ENCODE peak calls at places on chromosomes 6 and 20, in nine cellular contexts. G is prostate gland, R is Peyer's patch, M is transverse colon, F is endothelial cell of umbilical vein, O is tibial nerve, L is IMR-90, Z is body of pancreas, B is testis. U is an unnamed sample.

GRCh38 chr6:44243345-44243744 is 3.6 kb upstream of the HSP90AB1 start:
- DNase-seq in M (no peak), F (no peak), L (no peak), O (no peak), R (no peak), G (no peak), Z (no peak), B (no peak), U (no peak)

GRCh38 chr6:149271348-149272340 is 45.9 kb upstream of the TAB2 start:
- DNase-seq in O (no peak), B (no peak), L (no peak), M (peak; percentile 28), F (no peak), G (no peak), Z (no peak), R (no peak), U (no peak)

GRCh38 chr20:10448270-10449156 is 13.4 kb downstream of the SLX4IP start:
- DNase-seq in Z (no peak), M (no peak), F (no peak), O (no peak), B (no peak), G (no peak), L (peak; percentile 48), R (no peak), U (no peak)

GRCh38 chr6:141829996-141830395 is 302.7 kb upstream of the GJE1 start:
- DNase-seq in R (no peak), G (no peak), F (no peak), Z (no peak), L (no peak), M (no peak), O (no peak), B (no peak), U (no peak)

GRCh38 chr6:15522427-15522826 is 140.4 kb downstream of the DTNBP1 start:
- DNase-seq in R (no peak), F (no peak), L (no peak), G (no peak), O (no peak), B (peak; percentile 13), Z (no peak), M (no peak), U (peak; percentile 50)

GRCh38 chr20:20368414-20369352 is 779 bp downstream of the INSM1 start:
- DNase-seq in F (no peak), R (no peak), B (no peak), L (no peak), G (no peak), Z (no peak), O (no peak), M (no peak), U (no peak)

GRCh38 chr6:169880516-169880915 is 129.1 kb downstream of the ERMARD start:
- DNase-seq in B (no peak), R (no peak), F (no peak), G (no peak), O (no peak), L (no peak), Z (no peak), M (no peak), U (no peak)

GRCh38 chr6:142947702-142948480 is 2.9 kb upstream of the HIVEP2 start:
- DNase-seq in G (no peak), M (no peak), L (no peak), O (no peak), F (no peak), Z (peak; percentile 14), R (no peak), B (peak; percentile 29), U (no peak)

GRCh38 chr6:24332306-24332705 is 25.6 kb downstream of the DCDC2 start:
- DNase-seq in M (no peak), R (no peak), F (no peak), B (no peak), Z (no peak), L (no peak), O (no peak), G (no peak), U (no peak)

GRCh38 chr20:22762576-22763256 is 178.3 kb upstream of the FOXA2 start:
- DNase-seq in B (no peak), F (no peak), Z (no peak), M (no peak), O (no peak), R (no peak), L (no peak), G (peak; percentile 21), U (no peak)

GRCh38 chr6:89375427-89375868 is 22.9 kb upstream of the UBE2J1 start:
- DNase-seq in Z (peak; percentile 81), L (no peak), F (no peak), B (no peak), O (no peak), G (peak; percentile 13), R (peak; percentile 61), M (peak; percentile 83), U (peak; percentile 51)

GRCh38 chr20:36116813-36117441 is 37.6 kb upstream of the EPB41L1 start:
- DNase-seq in Z (no peak), M (no peak), G (no peak), F (no peak), B (no peak), O (no peak), L (peak; percentile 89), R (no peak), U (no peak)

GRCh38 chr6:22132662-22133061 is 164.2 kb downstream of the PRL start:
- DNase-seq in G (no peak), L (no peak), F (no peak), O (no peak), M (no peak), Z (no peak), R (no peak), B (no peak), U (no peak)

GRCh38 chr6:15948930-15949900 is 179.7 kb upstream of the MYLIP start:
- DNase-seq in R (no peak), O (no peak), B (peak; percentile 25), M (peak; percentile 67), L (no peak), Z (peak; percentile 41), F (peak; percentile 83), G (peak; percentile 24), U (no peak)

GRCh38 chr6:72746276-72746675 is 124.4 kb downstream of the KCNQ5 start:
- DNase-seq in Z (no peak), B (no peak), R (no peak), F (no peak), L (peak; percentile 45), M (no peak), O (no peak), G (no peak), U (no peak)

GRCh38 chr6:117548797-117549301 is 53.5 kb downstream of the GOPC start:
- DNase-seq in M (no peak), B (no peak), O (no peak), Z (no peak), L (peak; percentile 73), R (no peak), G (no peak), F (peak; percentile 87), U (no peak)

GRCh38 chr6:107066697-107067659 is 39.0 kb downstream of the MTRES1 start:
- DNase-seq in F (no peak), Z (no peak), L (peak; percentile 46), G (no peak), M (no peak), R (no peak), B (no peak), O (no peak), U (no peak)

GRCh38 chr6:147392917-147393625 is 115.4 kb upstream of the SAMD5 start:
- DNase-seq in R (no peak), L (no peak), O (no peak), F (no peak), B (no peak), M (no peak), G (no peak), Z (no peak), U (no peak)
- TF ChIP-seq POLR2A in R (no peak), L (no peak), O (no peak), F (no peak), B (no peak), M (no peak), G (no peak), Z (no peak), U (no peak)

GRCh38 chr20:15759546-15760216 is 813.6 kb downstream of the KIF16B start:
- DNase-seq in L (no peak), M (no peak), R (no peak), Z (no peak), O (no peak), G (no peak), B (no peak), F (peak; percentile 21), U (no peak)
- TF ChIP-seq CTCF in L (peak; percentile 28), M (no peak), R (no peak), Z (no peak), O (peak; percentile 25), G (no peak), B (no peak), F (no peak), U (no peak)

GRCh38 chr6:70222350-70222749 is 80.5 kb downstream of the COL9A1 start:
- DNase-seq in Z (no peak), B (no peak), O (no peak), G (no peak), R (no peak), M (no peak), L (no peak), F (no peak), U (no peak)
- H3K4me1 ChIP-seq in Z (peaks cover 14% of the 10 kb centered on the region), B (no peaks in the 10 kb centered on the region), O (no peaks in the 10 kb centered on the region), G (peaks cover 6% of the 10 kb centered on the region), R (no peaks in the 10 kb centered on the region), M (peaks cover 13% of the 10 kb centered on the region), L (no peaks in the 10 kb centered on the region), F (no peaks in the 10 kb centered on the region), U (no peaks in the 10 kb centered on the region)

GRCh38 chr20:62908971-62909791 is 17.1 kb downstream of the DIDO1 start:
- DNase-seq in M (no peak), Z (no peak), F (no peak), L (no peak), B (no peak), O (no peak), G (no peak), R (peak; percentile 22), U (no peak)

GRCh38 chr20:62910777-62911497 is 15.4 kb downstream of the DIDO1 start:
- DNase-seq in G (no peak), O (no peak), F (no peak), R (peak; percentile 15), Z (no peak), L (no peak), M (no peak), B (no peak), U (no peak)

GRCh38 chr20:62911701-62912280 is 14.5 kb downstream of the DIDO1 start:
- DNase-seq in L (no peak), B (no peak), Z (no peak), G (no peak), F (no peak), R (peak; percentile 29), O (no peak), M (no peak), U (no peak)

GRCh38 chr20:62907377-62908317 is 18.7 kb downstream of the DIDO1 start:
- DNase-seq in L (peak; percentile 26), G (no peak), O (no peak), F (no peak), B (no peak), R (no peak), Z (no peak), M (no peak), U (no peak)

DNA sequence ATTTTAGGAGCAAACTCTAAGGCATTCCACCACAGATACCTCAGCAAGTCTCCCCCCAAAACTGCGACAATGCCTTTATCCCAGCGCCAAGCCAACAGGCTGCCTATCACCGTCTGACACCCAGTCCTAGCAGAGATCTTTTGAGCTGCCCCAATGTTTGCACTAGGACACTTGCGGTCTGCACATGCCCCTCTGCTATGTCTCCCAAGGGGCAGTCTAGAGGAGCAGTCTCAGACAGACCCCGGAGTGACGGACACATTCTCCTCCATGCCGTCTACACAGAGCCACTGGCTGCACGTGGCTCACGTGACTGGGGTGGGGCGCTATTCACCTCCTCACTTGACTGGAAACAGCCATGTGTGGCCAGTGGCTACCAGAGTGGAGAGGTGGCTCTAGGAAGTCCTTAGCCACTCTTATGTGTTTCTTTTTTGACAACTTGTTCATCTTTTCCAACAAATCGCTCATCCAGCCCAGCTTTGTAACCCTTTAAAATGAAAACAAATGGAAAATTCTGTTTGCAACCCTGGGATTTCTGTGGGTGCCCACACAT is 16.0 kb downstream of the DIDO1 start:
- DNase-seq in L (no peak), M (no peak), O (no peak), Z (no peak), B (no peak), G (no peak), R (peak; percentile 41), F (no peak), U (no peak)
- TF ChIP-seq POLR2A in L (no peak), M (no peak), O (no peak), Z (no peak), B (no peak), G (no peak), R (no peak), F (no peak), U (no peak)

U was measured in adrenal gland.